ENCODE peak calls at places on chromosomes 1 and 21, in four cellular contexts. L is SK-N-SH, X is esophagus muscularis mucosa, R is transverse colon. W is an unnamed sample. For H3K4me1, the result is how much of the 10 kb centered on the place peaks cover.

GRCh38 chr21:38914531-38915385 is 109.0 kb downstream of the ETS2 start:
- DNase-seq in L (no peak), R (peak), X (no peak), W (no peak)

GRCh38 chr1:5667513-5668325 is 324.5 kb downstream of the NPHP4 start:
- DNase-seq in X (no peak), L (peak), R (no peak), W (no peak)

GRCh38 chr1:11538886-11539285 is 59.9 kb downstream of the DISP3 start:
- DNase-seq in X (no peak), L (no peak), R (no peak), W (no peak)

GRCh38 chr1:165109013-165109412 is 247.5 kb downstream of the LMX1A start:
- DNase-seq in R (no peak), X (no peak), L (no peak), W (no peak)

GRCh38 chr1:45926302-45926701 is 122.9 kb downstream of the MAST2 start:
- DNase-seq in R (no peak), X (no peak), L (no peak), W (no peak)

GRCh38 chr1:93662481-93663190 is 19.0 kb downstream of the BCAR3 start:
- DNase-seq in X (no peak), L (no peak), R (no peak), W (no peak)

GRCh38 chr1:21225065-21225464 is 48.4 kb upstream of the EIF4G3 start:
- DNase-seq in L (no peak), X (no peak), R (no peak), W (no peak)

GRCh38 chr1:63718464-63719075 is 55.2 kb upstream of the ROR1 start:
- DNase-seq in L (no peak), X (no peak), R (no peak), W (no peak)

GRCh38 chr1:115118596-115118995 is 29.3 kb upstream of the TSPAN2 start:
- DNase-seq in L (no peak), X (no peak), R (no peak), W (no peak)

GRCh38 chr21:45639206-45640000 is 4.1 kb upstream of the PCBP3 start:
- DNase-seq in L (peak), X (no peak), R (no peak), W (no peak)

GRCh38 chr1:14468751-14469150 is 129.7 kb upstream of the KAZN start:
- DNase-seq in R (no peak), L (no peak), X (no peak), W (no peak)

GRCh38 chr1:177228721-177229088 is 57.9 kb downstream of the BRINP2 start:
- DNase-seq in X (no peak), L (no peak), R (no peak), W (no peak)

GRCh38 chr21:45499201-45499750 is 43.0 kb downstream of the SLC19A1 start:
- DNase-seq in R (no peak), L (no peak), X (no peak), W (no peak)

GRCh38 chr1:115303364-115303763 is 34.7 kb downstream of the NGF start:
- DNase-seq in R (no peak), L (no peak), X (no peak), W (no peak)

GRCh38 chr21:43879348-43880110 is 14.5 kb downstream of the AGPAT3 start:
- DNase-seq in L (no peak), X (no peak), R (no peak), W (no peak)

GRCh38 chr1:231616667-231617066 is 9.9 kb upstream of the DISC1 start:
- DNase-seq in X (no peak), L (no peak), R (no peak), W (no peak)

GRCh38 chr1:176206006-176206960 is 803 bp downstream of the COP1 start:
- DNase-seq in L (peak), X (no peak), R (peak), W (peak)

GRCh38 chr1:100794719-100795645 is 75.4 kb downstream of the VCAM1 start:
- DNase-seq in L (no peak), X (no peak), R (no peak), W (no peak)

GRCh38 chr1:228059536-228060457 is 22.7 kb upstream of the ARF1 start:
- DNase-seq in X (no peak), R (peak), L (peak), W (peak)

GRCh38 chr1:114344656-114345055 is 166.3 kb downstream of the TRIM33 start:
- DNase-seq in L (no peak), X (peak), R (no peak), W (no peak)

GRCh38 chr1:153357076-153357852 is 390 bp upstream of the S100A9 start:
- DNase-seq in L (no peak), X (peak), R (peak), W (peak)

GRCh38 chr1:205069371-205070125 is 14.7 kb downstream of the TMEM81 start:
- DNase-seq in R (no peak), L (peak), X (no peak), W (no peak)

GRCh38 chr21:25373126-25374082 is 233.9 kb downstream of the MRPL39 start:
- DNase-seq in L (no peak), R (no peak), X (no peak), W (no peak)

GRCh38 chr21:38802050-38803026 is 3.4 kb upstream of the ETS2 start:
- DNase-seq in L (no peak), R (peak), X (no peak), W (no peak)

GRCh38 chr1:93567255-93567918 is 114.2 kb downstream of the BCAR3 start:
- DNase-seq in R (no peak), X (no peak), L (no peak), W (no peak)

GRCh38 chr1:168098534-168099313 is 38.0 kb downstream of the GPR161 start:
- DNase-seq in L (peak), X (no peak), R (no peak), W (no peak)

GRCh38 chr21:21236981-21237380 is 238.8 kb downstream of the NCAM2 start:
- DNase-seq in L (no peak), R (no peak), X (no peak), W (no peak)

GRCh38 chr1:44819257-44819593 is 10.9 kb downstream of the BTBD19 start:
- DNase-seq in X (no peak), R (peak), L (no peak), W (no peak)

GRCh38 chr1:17401841-17402240 is 29.8 kb downstream of the PADI6 start:
- DNase-seq in R (no peak), X (no peak), L (no peak), W (no peak)

GRCh38 chr1:242454262-242455051 is 70.0 kb downstream of the PLD5 start:
- DNase-seq in X (peak), L (peak), R (no peak), W (no peak)

GRCh38 chr1:101219919-101220695 is 16.7 kb upstream of the S1PR1 start:
- DNase-seq in R (no peak), X (no peak), L (no peak), W (no peak)

GRCh38 chr1:74420497-74420896 is 91.9 kb downstream of the LRRC53 start:
- DNase-seq in X (no peak), R (no peak), L (no peak), W (no peak)

GRCh38 chr1:4109626-4109940 is 209.5 kb upstream of the C1orf174 start:
- DNase-seq in R (no peak), X (no peak), L (no peak), W (no peak)

GRCh38 chr1:176576670-176577069 is 113.7 kb downstream of the PAPPA2 start:
- DNase-seq in R (no peak), X (no peak), L (no peak), W (no peak)

GRCh38 chr1:17665950-17666720 is 89.0 kb upstream of the ACTL8 start:
- DNase-seq in R (no peak), X (no peak), L (no peak), W (no peak)

GRCh38 chr1:45512641-45513054 is 9.0 kb downstream of the PRDX1 start:
- DNase-seq in X (no peak), L (peak), R (peak), W (peak)

GRCh38 chr1:223887724-223888428 is 42.1 kb upstream of the TP53BP2 start:
- DNase-seq in X (no peak), R (peak), L (no peak), W (no peak)

DNA sequence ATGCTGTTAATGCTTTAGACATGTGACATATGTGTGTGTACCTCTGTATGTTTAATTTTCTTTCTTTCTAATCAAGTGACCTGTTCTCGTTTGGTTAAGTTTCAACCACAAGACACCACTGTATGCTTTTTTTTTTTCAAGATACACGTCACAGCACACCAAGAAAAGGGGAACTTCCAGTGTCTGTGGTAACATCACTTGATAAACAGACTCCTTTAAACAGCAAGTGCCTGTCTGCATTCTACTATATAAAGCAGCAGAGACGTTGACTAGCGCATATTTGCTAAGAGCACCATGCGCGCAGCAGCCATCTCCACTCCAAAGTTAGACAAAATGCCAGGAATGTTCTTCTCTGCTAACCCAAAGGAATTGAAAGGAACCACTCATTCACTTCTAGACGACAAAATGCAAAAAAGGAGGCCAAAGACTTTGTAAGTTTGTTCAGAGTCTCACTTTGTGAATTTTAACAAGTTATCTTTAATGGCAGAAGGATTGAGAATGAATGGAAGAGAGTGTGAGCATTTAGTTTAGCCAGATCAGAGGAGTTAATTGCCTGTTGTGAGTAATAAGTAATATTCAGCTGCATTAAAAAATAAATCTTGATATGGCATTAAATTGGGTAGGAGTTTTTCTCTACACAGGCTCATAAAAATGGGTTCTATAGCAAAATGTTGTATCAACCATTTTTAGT is at the start of gene RGS1:
- DNase-seq in R (peak), X (no peak), L (no peak), W (peak)
- TF ChIP-seq EP300 in R (no peak), X (no peak), L (no peak), W (no peak)

DNA sequence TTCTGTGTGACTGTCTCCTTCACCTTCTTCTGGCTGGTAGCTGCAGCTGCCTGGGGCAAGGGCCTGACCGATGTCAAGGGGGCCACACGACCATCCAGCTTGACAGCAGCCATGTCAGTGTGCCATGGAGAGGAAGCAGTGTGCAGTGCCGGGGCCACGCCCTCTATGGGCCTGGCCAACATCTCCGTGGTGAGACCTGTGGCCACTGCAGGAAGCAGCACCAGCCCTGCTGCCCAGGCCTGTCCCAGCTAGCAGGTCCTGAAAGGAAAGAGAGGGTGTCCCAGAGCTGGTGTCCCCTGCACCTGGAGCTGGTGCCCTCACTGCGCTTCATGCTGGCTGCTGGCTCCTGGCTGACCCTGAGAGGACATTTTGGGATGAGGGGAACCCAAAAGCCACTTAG is 5.9 kb upstream of the ATXN7L2 start:
- DNase-seq in X (no peak), L (no peak), R (no peak), W (no peak)
- H3K4me1 ChIP-seq in X (under half), L (under half), R (under half), W (under half)

GRCh38 chr1:24142546-24143431 is at the start of gene IL22RA1:
- DNase-seq in R (peak), L (no peak), X (no peak), W (peak)
- TF ChIP-seq POLR2AphosphoS5 in R (peak), L (no peak), X (no peak), W (no peak)

GRCh38 chr1:178266619-178267066 is 172.7 kb downstream of the RASAL2 start:
- DNase-seq in X (no peak), L (no peak), R (no peak), W (no peak)

GRCh38 chr1:178263341-178263740 is 169.4 kb downstream of the RASAL2 start:
- DNase-seq in R (no peak), X (no peak), L (no peak), W (no peak)

GRCh38 chr1:178271471-178271870 is 177.6 kb downstream of the RASAL2 start:
- DNase-seq in X (no peak), L (no peak), R (no peak), W (no peak)

GRCh38 chr1:178262101-178262500 is 168.2 kb downstream of the RASAL2 start:
- DNase-seq in L (no peak), X (no peak), R (no peak), W (no peak)

DNA sequence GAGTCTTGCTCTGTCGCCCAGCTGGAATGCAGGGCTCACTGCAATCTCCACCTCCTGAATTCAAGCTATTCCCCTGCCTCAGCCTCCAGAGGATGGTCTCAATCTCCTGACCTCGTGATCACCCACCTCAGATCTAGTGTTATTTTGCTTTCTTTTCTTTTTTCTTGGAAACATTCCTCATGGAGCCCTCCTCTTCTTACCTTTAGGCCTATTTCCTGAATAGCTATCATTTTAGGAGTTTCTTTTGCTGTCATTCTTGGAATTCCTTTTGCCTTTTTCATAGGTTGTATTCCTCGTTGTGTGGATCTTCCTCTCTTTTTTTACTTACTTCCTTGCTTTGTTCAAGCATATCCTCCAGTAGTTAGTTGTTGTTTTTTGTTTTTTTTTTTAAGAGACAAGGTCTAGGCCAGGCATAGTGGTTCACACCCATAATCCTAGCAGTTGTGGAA is 173.8 kb downstream of the RASAL2 start:
- DNase-seq in L (no peak), X (no peak), R (no peak), W (no peak)
- TF ChIP-seq EP300 in L (no peak), X (no peak), R (no peak), W (no peak)

GRCh38 chr1:117622726-117623125 is 16.9 kb downstream of the TENT5C start:
- DNase-seq in L (no peak), X (no peak), R (no peak), W (no peak)

GRCh38 chr1:117620440-117620839 is 14.6 kb downstream of the TENT5C start:
- DNase-seq in L (no peak), R (no peak), X (no peak), W (no peak)

GRCh38 chr1:117621316-117621715 is 15.5 kb downstream of the TENT5C start:
- DNase-seq in L (no peak), X (no peak), R (no peak), W (no peak)

GRCh38 chr1:117623698-117624097 is 17.9 kb downstream of the TENT5C start:
- DNase-seq in R (no peak), X (no peak), L (no peak), W (no peak)

DNA sequence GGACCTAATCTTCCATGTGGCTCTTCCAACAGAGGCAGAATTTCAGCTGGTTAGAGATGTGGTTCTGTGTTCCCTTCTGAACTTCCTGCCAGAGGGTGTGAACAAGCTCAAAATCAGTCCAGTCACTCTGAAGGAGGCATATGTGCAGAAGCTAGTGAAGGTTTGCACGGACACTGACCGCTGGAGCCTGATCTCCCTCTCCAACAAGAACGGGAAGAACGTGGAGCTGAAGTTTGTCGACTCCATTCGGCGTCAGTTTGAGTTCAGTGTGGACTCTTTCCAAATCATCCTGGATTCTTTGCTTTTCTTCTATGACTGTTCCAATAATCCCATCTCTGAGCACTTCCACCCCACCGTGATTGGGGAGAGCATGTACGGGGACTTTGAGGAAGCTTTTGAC is 17.3 kb downstream of the TENT5C start:
- DNase-seq in L (no peak), R (no peak), X (no peak), W (no peak)
- H3K4me1 ChIP-seq in L (under half), R (under half), X (under half), W (half or more)

GRCh38 chr1:38376577-38376976 is 330.0 kb upstream of the POU3F1 start:
- DNase-seq in R (no peak), X (peak), L (no peak), W (no peak)
- TF ChIP-seq POLR2AphosphoS5 in R (no peak), X (no peak), L (no peak), W (no peak)

DNA sequence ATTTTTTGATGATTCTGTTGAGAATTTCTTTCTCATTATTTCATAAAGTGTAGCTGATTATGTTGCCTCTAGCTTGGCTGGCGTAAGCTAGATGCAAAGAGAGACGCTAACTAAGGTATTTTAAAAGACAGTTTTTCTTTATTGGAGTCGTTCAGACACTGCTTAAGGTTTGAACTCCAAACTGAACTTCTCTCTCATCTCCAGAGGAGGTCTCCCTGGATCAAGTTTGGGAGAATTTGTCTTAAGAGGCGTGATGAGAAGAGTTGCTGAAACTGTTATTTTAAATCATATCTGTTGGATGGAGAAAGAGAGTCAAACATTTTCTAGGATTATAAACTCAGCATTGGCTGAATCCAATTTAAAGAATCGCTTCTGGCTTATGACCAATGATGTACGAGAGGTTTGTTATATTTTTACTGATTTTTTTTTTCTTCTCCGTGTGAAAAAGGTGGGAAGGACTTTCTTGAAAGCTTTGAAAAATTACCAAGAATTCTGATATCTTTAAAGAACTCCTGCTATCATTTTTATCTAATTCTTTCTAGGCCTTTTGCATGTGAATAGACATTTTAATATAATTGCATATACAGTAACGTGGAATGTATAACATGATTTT is 34.0 kb downstream of the MAP3K7CL start:
- DNase-seq in X (no peak), R (no peak), L (peak), W (no peak)
- TF ChIP-seq EP300 in X (no peak), R (no peak), L (no peak), W (no peak)

DNA sequence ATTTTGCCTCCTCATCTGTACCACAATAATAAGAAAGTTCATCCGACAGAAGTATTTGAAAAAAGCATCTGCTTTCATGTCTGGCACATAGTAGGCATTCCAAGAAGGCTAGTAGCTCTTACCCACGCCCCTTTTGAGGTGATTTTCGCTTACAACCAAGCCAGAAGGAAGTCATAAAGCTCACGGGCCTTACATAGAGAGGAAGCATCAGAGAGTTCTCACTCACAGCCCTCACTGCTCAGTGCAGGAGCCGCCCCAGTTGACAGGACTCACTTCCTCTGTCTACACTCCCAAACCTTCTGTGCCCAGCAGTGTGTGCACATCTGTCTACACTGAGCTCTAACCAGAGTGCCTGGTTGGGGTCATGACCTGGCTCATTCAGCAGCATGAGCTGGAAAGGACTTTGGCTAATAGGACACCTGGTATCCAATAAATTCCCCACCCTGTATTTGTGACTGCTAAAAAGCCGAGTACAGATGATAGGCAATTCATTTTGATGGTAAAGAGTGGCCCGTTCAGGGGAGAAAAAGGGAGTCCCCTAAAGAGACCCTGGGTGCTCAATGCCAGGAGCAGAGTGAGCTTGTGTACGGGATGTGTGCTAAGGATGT is 36.8 kb upstream of the DUSP10 start:
- DNase-seq in L (no peak), R (peak), X (no peak), W (no peak)
- H3K4me1 ChIP-seq in L (under half), R (under half), X (under half), W (under half)

W was measured in stomach.